ENCODE peak calls at places on chromosomes 12 and 14, in four cellular contexts. One of them, this sample, is unnamed.

GRCh38 chr12:22538336-22538735 is 6.0 kb downstream of the C2CD5 start:
- DNase-seq in transverse colon: no peak
- DNase-seq in GM10248: no peak
- DNase-seq in NCI-H1092 treated with DMSO at 0.1 percent for 48 hours: no peak
- DNase-seq in this sample: no peak

GRCh38 chr14:39307815-39308214 is 74.1 kb downstream of the MIA2 start:
- DNase-seq in GM10248: no peak
- DNase-seq in transverse colon: no peak
- DNase-seq in NCI-H1092 treated with DMSO at 0.1 percent for 48 hours: no peak
- DNase-seq in this sample: no peak

GRCh38 chr14:67524152-67524963 is 8.7 kb upstream of the PLEKHH1 start:
- DNase-seq in NCI-H1092 treated with DMSO at 0.1 percent for 48 hours: no peak
- DNase-seq in GM10248: no peak
- DNase-seq in transverse colon: peak; percentile 13
- DNase-seq in this sample: peak; percentile 37

GRCh38 chr12:102376251-102376747 is 104.1 kb downstream of the IGF1 start:
- DNase-seq in NCI-H1092 treated with DMSO at 0.1 percent for 48 hours: no peak
- DNase-seq in transverse colon: no peak
- DNase-seq in GM10248: no peak
- DNase-seq in this sample: no peak

GRCh38 chr12:6766651-6767300 is 613 bp downstream of the PTMS start:
- DNase-seq in transverse colon: peak; percentile 83
- DNase-seq in NCI-H1092 treated with DMSO at 0.1 percent for 48 hours: peak; percentile 70
- DNase-seq in GM10248: peak; percentile 77
- DNase-seq in this sample: peak; percentile 88

GRCh38 chr12:5433081-5433839 is 1.4 kb downstream of the NTF3 start:
- DNase-seq in transverse colon: no peak
- DNase-seq in GM10248: no peak
- DNase-seq in NCI-H1092 treated with DMSO at 0.1 percent for 48 hours: peak; percentile 24
- DNase-seq in this sample: no peak

GRCh38 chr14:86521032-86521730 is 991.2 kb downstream of the FLRT2 start:
- DNase-seq in transverse colon: no peak
- DNase-seq in NCI-H1092 treated with DMSO at 0.1 percent for 48 hours: no peak
- DNase-seq in GM10248: no peak
- DNase-seq in this sample: no peak

GRCh38 chr14:102732924-102733323 is 44.3 kb upstream of the TRAF3 start:
- DNase-seq in GM10248: no peak
- DNase-seq in NCI-H1092 treated with DMSO at 0.1 percent for 48 hours: no peak
- DNase-seq in transverse colon: no peak
- DNase-seq in this sample: no peak

GRCh38 chr14:36556811-36557433 is 25.5 kb downstream of the NKX2-8 start:
- DNase-seq in GM10248: peak; percentile 42
- DNase-seq in NCI-H1092 treated with DMSO at 0.1 percent for 48 hours: peak; percentile 29
- DNase-seq in transverse colon: no peak
- DNase-seq in this sample: peak; percentile 47

GRCh38 chr12:11651785-11652184 is 2.3 kb downstream of the ETV6 start:
- DNase-seq in GM10248: no peak
- DNase-seq in transverse colon: peak; percentile 27
- DNase-seq in NCI-H1092 treated with DMSO at 0.1 percent for 48 hours: peak; percentile 32
- DNase-seq in this sample: no peak

GRCh38 chr12:67698711-67699603 is 50.4 kb downstream of the DYRK2 start:
- DNase-seq in transverse colon: no peak
- DNase-seq in NCI-H1092 treated with DMSO at 0.1 percent for 48 hours: no peak
- DNase-seq in GM10248: peak; percentile 63
- DNase-seq in this sample: no peak

GRCh38 chr12:23949212-23950010 is at the start of gene SOX5:
- DNase-seq in GM10248: no peak
- DNase-seq in NCI-H1092 treated with DMSO at 0.1 percent for 48 hours: peak; percentile 72
- DNase-seq in transverse colon: no peak
- DNase-seq in this sample: no peak

GRCh38 chr14:55449116-55449515 is 8.7 kb upstream of the TBPL2 start:
- DNase-seq in transverse colon: no peak
- DNase-seq in GM10248: no peak
- DNase-seq in NCI-H1092 treated with DMSO at 0.1 percent for 48 hours: no peak
- DNase-seq in this sample: no peak

GRCh38 chr12:3896851-3897351 is 23.7 kb upstream of the PARP11 start:
- DNase-seq in transverse colon: no peak
- DNase-seq in GM10248: no peak
- DNase-seq in NCI-H1092 treated with DMSO at 0.1 percent for 48 hours: no peak
- DNase-seq in this sample: no peak

GRCh38 chr12:46131729-46132128 is 137.1 kb downstream of the SLC38A1 start:
- DNase-seq in NCI-H1092 treated with DMSO at 0.1 percent for 48 hours: no peak
- DNase-seq in GM10248: no peak
- DNase-seq in transverse colon: no peak
- DNase-seq in this sample: no peak

GRCh38 chr12:63276537-63277365 is 125.8 kb upstream of the AVPR1A start:
- DNase-seq in NCI-H1092 treated with DMSO at 0.1 percent for 48 hours: peak; percentile 58
- DNase-seq in transverse colon: no peak
- DNase-seq in GM10248: peak; percentile 7
- DNase-seq in this sample: peak; percentile 57

GRCh38 chr12:94260717-94261116 is 112.3 kb downstream of the PLXNC1 start:
- DNase-seq in GM10248: no peak
- DNase-seq in NCI-H1092 treated with DMSO at 0.1 percent for 48 hours: no peak
- DNase-seq in transverse colon: no peak
- DNase-seq in this sample: no peak

GRCh38 chr14:89849931-89850330 is 104.6 kb downstream of the EFCAB11 start:
- DNase-seq in NCI-H1092 treated with DMSO at 0.1 percent for 48 hours: no peak
- DNase-seq in GM10248: no peak
- DNase-seq in transverse colon: no peak
- DNase-seq in this sample: no peak

GRCh38 chr12:67648306-67649164 is at the start of gene DYRK2:
- DNase-seq in NCI-H1092 treated with DMSO at 0.1 percent for 48 hours: peak; percentile 62
- DNase-seq in GM10248: peak; percentile 86
- DNase-seq in transverse colon: peak; percentile 85
- DNase-seq in this sample: peak; percentile 86

GRCh38 chr12:122749569-122750332 is 2.9 kb upstream of the DENR start:
- DNase-seq in transverse colon: no peak
- DNase-seq in GM10248: no peak
- DNase-seq in NCI-H1092 treated with DMSO at 0.1 percent for 48 hours: no peak
- DNase-seq in this sample: no peak

GRCh38 chr12:1972260-1972659 is 32.0 kb downstream of the DCP1B start:
- DNase-seq in GM10248: no peak
- DNase-seq in NCI-H1092 treated with DMSO at 0.1 percent for 48 hours: no peak
- DNase-seq in transverse colon: no peak
- DNase-seq in this sample: no peak

GRCh38 chr12:23055004-23055403 is 430.0 kb downstream of the ETNK1 start:
- DNase-seq in transverse colon: peak; percentile 8
- DNase-seq in NCI-H1092 treated with DMSO at 0.1 percent for 48 hours: peak; percentile 6
- DNase-seq in GM10248: no peak
- DNase-seq in this sample: peak; percentile 41

GRCh38 chr12:93819048-93819491 is 141.9 kb downstream of the CRADD start:
- DNase-seq in NCI-H1092 treated with DMSO at 0.1 percent for 48 hours: no peak
- DNase-seq in GM10248: no peak
- DNase-seq in transverse colon: peak; percentile 35
- DNase-seq in this sample: no peak

GRCh38 chr12:121791671-121792496 is 1.6 kb downstream of the RHOF start:
- DNase-seq in transverse colon: peak; percentile 81
- DNase-seq in NCI-H1092 treated with DMSO at 0.1 percent for 48 hours: no peak
- DNase-seq in GM10248: no peak
- DNase-seq in this sample: peak; percentile 88

GRCh38 chr12:58877243-58877743 is 43.0 kb downstream of the LRIG3 start:
- DNase-seq in transverse colon: no peak
- DNase-seq in GM10248: no peak
- DNase-seq in NCI-H1092 treated with DMSO at 0.1 percent for 48 hours: peak; percentile 74
- DNase-seq in this sample: peak; percentile 55

GRCh38 chr14:73788871-73789590 is 62.6 kb upstream of the PTGR2 start:
- DNase-seq in NCI-H1092 treated with DMSO at 0.1 percent for 48 hours: no peak
- DNase-seq in transverse colon: no peak
- DNase-seq in GM10248: no peak
- DNase-seq in this sample: no peak

GRCh38 chr12:130179191-130179590 is 16.9 kb downstream of the FZD10 start:
- DNase-seq in GM10248: no peak
- DNase-seq in NCI-H1092 treated with DMSO at 0.1 percent for 48 hours: no peak
- DNase-seq in transverse colon: no peak
- DNase-seq in this sample: no peak

GRCh38 chr12:50059440-50060119 is 2.2 kb downstream of the ASIC1 start:
- DNase-seq in GM10248: no peak
- DNase-seq in NCI-H1092 treated with DMSO at 0.1 percent for 48 hours: no peak
- DNase-seq in transverse colon: no peak
- DNase-seq in this sample: no peak

GRCh38 chr14:90140298-90140955 is 78.6 kb downstream of the KCNK13 start:
- DNase-seq in transverse colon: no peak
- DNase-seq in GM10248: no peak
- DNase-seq in NCI-H1092 treated with DMSO at 0.1 percent for 48 hours: no peak
- DNase-seq in this sample: no peak

GRCh38 chr14:106808458-106808857 is 1282.1 kb downstream of the TMEM121 start:
- DNase-seq in NCI-H1092 treated with DMSO at 0.1 percent for 48 hours: no peak
- DNase-seq in GM10248: no peak
- DNase-seq in transverse colon: no peak
- DNase-seq in this sample: no peak

GRCh38 chr14:54774824-54775223 is 127.8 kb downstream of the GCH1 start:
- DNase-seq in NCI-H1092 treated with DMSO at 0.1 percent for 48 hours: no peak
- DNase-seq in GM10248: no peak
- DNase-seq in transverse colon: no peak
- DNase-seq in this sample: no peak

GRCh38 chr12:109737111-109737510 is 23.5 kb downstream of the FAM222A start:
- DNase-seq in NCI-H1092 treated with DMSO at 0.1 percent for 48 hours: no peak
- DNase-seq in transverse colon: no peak
- DNase-seq in GM10248: no peak
- DNase-seq in this sample: no peak

GRCh38 chr14:58862421-58862820 is 224.7 kb downstream of the DACT1 start:
- DNase-seq in NCI-H1092 treated with DMSO at 0.1 percent for 48 hours: no peak
- DNase-seq in transverse colon: no peak
- DNase-seq in GM10248: no peak
- DNase-seq in this sample: no peak

GRCh38 chr12:76909290-76909689 is 30.5 kb upstream of the CSRP2 start:
- DNase-seq in NCI-H1092 treated with DMSO at 0.1 percent for 48 hours: no peak
- DNase-seq in GM10248: no peak
- DNase-seq in transverse colon: no peak
- DNase-seq in this sample: no peak

GRCh38 chr12:102816816-102817434 is 100.1 kb downstream of the PAH start:
- DNase-seq in GM10248: peak; percentile 23
- DNase-seq in NCI-H1092 treated with DMSO at 0.1 percent for 48 hours: peak; percentile 23
- DNase-seq in transverse colon: no peak
- DNase-seq in this sample: peak; percentile 43

GRCh38 chr12:131095826-131096680 is 142.3 kb downstream of the ADGRD1 start:
- DNase-seq in transverse colon: no peak
- DNase-seq in GM10248: no peak
- DNase-seq in NCI-H1092 treated with DMSO at 0.1 percent for 48 hours: no peak
- DNase-seq in this sample: no peak

GRCh38 chr14:83632375-83632774 is 1897.6 kb upstream of the FLRT2 start:
- DNase-seq in GM10248: no peak
- DNase-seq in transverse colon: no peak
- DNase-seq in NCI-H1092 treated with DMSO at 0.1 percent for 48 hours: peak; percentile 17
- DNase-seq in this sample: no peak

This sample was measured in LoVo.